ENCODE peak calls at places on chromosomes 7 and 10, in four cellular contexts. I, Z, U and E are unnamed samples.

GRCh38 chr7:27375958-27376357 is 133.4 kb downstream of the EVX1 start:
- DNase-seq in U (no peak), Z (no peak), I (no peak), E (no peak)

GRCh38 chr10:69425513-69426298 is 9.0 kb upstream of the TACR2 start:
- DNase-seq in U (no peak), Z (no peak), I (no peak), E (no peak)

GRCh38 chr7:143396625-143397556 is 11.8 kb downstream of the EPHA1 start:
- DNase-seq in U (no peak), I (no peak), Z (no peak), E (no peak)

GRCh38 chr7:11675163-11675562 is 156.8 kb downstream of the THSD7A start:
- DNase-seq in Z (no peak), U (no peak), I (no peak), E (no peak)

GRCh38 chr10:76558586-76558985 is 1079.0 kb downstream of the KCNMA1 start:
- DNase-seq in I (peak), Z (no peak), U (no peak), E (no peak)

GRCh38 chr7:127704211-127704610 is 52.2 kb downstream of the SND1 start:
- DNase-seq in U (no peak), Z (no peak), I (no peak), E (no peak)

GRCh38 chr7:149716007-149716931 is 57.1 kb downstream of the ZNF467 start:
- DNase-seq in Z (no peak), I (peak), U (no peak), E (no peak)

GRCh38 chr10:72375585-72375984 is 20.9 kb upstream of the DNAJB12 start:
- DNase-seq in U (no peak), I (no peak), Z (no peak), E (no peak)

GRCh38 chr7:153682628-153683027 is 369.6 kb upstream of the DPP6 start:
- DNase-seq in U (no peak), Z (no peak), I (no peak), E (no peak)

GRCh38 chr10:6588082-6588481 is 8.0 kb upstream of the PRKCQ start:
- DNase-seq in U (no peak), I (no peak), Z (no peak), E (no peak)

GRCh38 chr7:94907026-94907419 is 371 bp upstream of the PPP1R9A start:
- DNase-seq in U (no peak), I (no peak), Z (no peak), E (no peak)

GRCh38 chr10:63201118-63201517 is 68.0 kb downstream of the NRBF2 start:
- DNase-seq in Z (no peak), I (no peak), U (no peak), E (no peak)

GRCh38 chr7:75642810-75643486 is 95.8 kb downstream of the HIP1 start:
- DNase-seq in Z (peak), U (peak), I (peak), E (peak)

GRCh38 chr7:23357190-23358093 is 58.3 kb downstream of the MALSU1 start:
- DNase-seq in U (no peak), Z (no peak), I (no peak), E (no peak)

GRCh38 chr7:24905996-24906770 is 73.8 kb downstream of the OSBPL3 start:
- DNase-seq in U (no peak), I (no peak), Z (no peak), E (no peak)

GRCh38 chr10:86779267-86780017 is 23.0 kb downstream of the BMPR1A start:
- DNase-seq in Z (no peak), U (no peak), I (no peak), E (no peak)

GRCh38 chr10:9331583-9332008 is 1277.1 kb downstream of the GATA3 start:
- DNase-seq in U (peak), Z (no peak), I (no peak), E (peak)

GRCh38 chr10:4812952-4813351 is 13.1 kb upstream of the AKR1E2 start:
- DNase-seq in I (no peak), U (peak), Z (no peak), E (peak)

GRCh38 chr7:867406-868188 is 8.8 kb upstream of the GET4 start:
- DNase-seq in I (no peak), U (peak), Z (no peak), E (no peak)

GRCh38 chr10:21687197-21687993 is 153.4 kb downstream of the MLLT10 start:
- DNase-seq in U (no peak), Z (no peak), I (no peak), E (no peak)

GRCh38 chr7:40824461-40824860 is 689.7 kb downstream of the SUGCT start:
- DNase-seq in U (no peak), Z (no peak), I (no peak), E (no peak)

GRCh38 chr10:103463456-103463855 is 4.8 kb upstream of the CALHM1 start:
- DNase-seq in I (no peak), Z (no peak), U (no peak), E (no peak)

GRCh38 chr10:1297566-1298301 is 241.5 kb downstream of the WDR37 start:
- DNase-seq in I (no peak), Z (no peak), U (no peak), E (no peak)

GRCh38 chr10:24901686-24902399 is 50.6 kb downstream of the PRTFDC1 start:
- DNase-seq in Z (no peak), U (peak), I (peak), E (peak)

GRCh38 chr7:116236020-116236630 is 25.8 kb downstream of the TES start:
- DNase-seq in Z (peak), I (no peak), U (no peak), E (no peak)

GRCh38 chr10:124308351-124308645 is 110.4 kb downstream of the OAT start:
- DNase-seq in I (no peak), Z (no peak), U (no peak), E (no peak)

GRCh38 chr10:117461766-117462423 is 80.7 kb upstream of the EMX2 start:
- DNase-seq in U (peak), I (no peak), Z (no peak), E (no peak)

GRCh38 chr7:113392841-113393540 is 274.6 kb upstream of the SMIM30 start:
- DNase-seq in I (no peak), U (no peak), Z (no peak), E (no peak)

GRCh38 chr7:100607111-100607510 is 4.9 kb downstream of the PCOLCE start:
- DNase-seq in I (no peak), Z (no peak), U (no peak), E (no peak)

GRCh38 chr7:468681-469590 is 50.7 kb downstream of the PDGFA start:
- DNase-seq in Z (no peak), U (no peak), I (no peak), E (no peak)

GRCh38 chr7:7435978-7436377 is 99.7 kb downstream of the COL28A1 start:
- DNase-seq in U (no peak), Z (no peak), I (no peak), E (no peak)

GRCh38 chr7:44959433-44959951 is 19.3 kb downstream of the MYO1G start:
- DNase-seq in U (no peak), Z (no peak), I (no peak), E (no peak)